ENCODE peak calls at places on chromosomes 2 and 18, in ten cellular contexts. One of them, this sample, is unnamed.

GRCh38 chr18:13369756-13370510 is 151.4 kb downstream of the LDLRAD4 start:
- DNase-seq in ELR: no peak
- DNase-seq in CD4-positive, alpha-beta T cell: no peak
- DNase-seq in nucleus accumbens: no peak
- DNase-seq in caudate nucleus: no peak
- DNase-seq in CD8-positive, alpha-beta memory T cell: no peak
- DNase-seq in A549: peak; percentile 30
- DNase-seq in T follicular helper cell: no peak
- DNase-seq in H9: no peak
- DNase-seq in NCI-H2029 treated with DMSO at 0.1 percent for 48 hours: no peak
- DNase-seq in this sample: no peak

GRCh38 chr18:2529154-2529553 is 42.2 kb downstream of the METTL4 start:
- DNase-seq in ELR: peak; percentile 74
- DNase-seq in T follicular helper cell: no peak
- DNase-seq in NCI-H2029 treated with DMSO at 0.1 percent for 48 hours: no peak
- DNase-seq in H9: peak; percentile 32
- DNase-seq in caudate nucleus: no peak
- DNase-seq in CD4-positive, alpha-beta T cell: no peak
- DNase-seq in CD8-positive, alpha-beta memory T cell: no peak
- DNase-seq in nucleus accumbens: no peak
- DNase-seq in A549: no peak
- DNase-seq in this sample: no peak

GRCh38 chr2:186891219-186891621 is 42.2 kb upstream of the ZSWIM2 start:
- DNase-seq in CD4-positive, alpha-beta T cell: no peak
- DNase-seq in caudate nucleus: no peak
- DNase-seq in T follicular helper cell: no peak
- DNase-seq in nucleus accumbens: no peak
- DNase-seq in CD8-positive, alpha-beta memory T cell: no peak
- DNase-seq in H9: no peak
- DNase-seq in NCI-H2029 treated with DMSO at 0.1 percent for 48 hours: no peak
- DNase-seq in ELR: peak; percentile 43
- DNase-seq in A549: no peak
- DNase-seq in this sample: no peak

GRCh38 chr2:23452853-23453420 is 68.0 kb downstream of the KLHL29 start:
- DNase-seq in T follicular helper cell: peak; percentile 10
- DNase-seq in A549: no peak
- DNase-seq in ELR: peak; percentile 43
- DNase-seq in caudate nucleus: no peak
- DNase-seq in H9: no peak
- DNase-seq in nucleus accumbens: no peak
- DNase-seq in NCI-H2029 treated with DMSO at 0.1 percent for 48 hours: no peak
- DNase-seq in CD4-positive, alpha-beta T cell: peak; percentile 23
- DNase-seq in CD8-positive, alpha-beta memory T cell: peak; percentile 17
- DNase-seq in this sample: peak; percentile 35

GRCh38 chr2:133266926-133267590 is 301.2 kb downstream of the NCKAP5 start:
- DNase-seq in CD4-positive, alpha-beta T cell: no peak
- DNase-seq in caudate nucleus: no peak
- DNase-seq in ELR: peak; percentile 60
- DNase-seq in T follicular helper cell: no peak
- DNase-seq in nucleus accumbens: no peak
- DNase-seq in H9: peak; percentile 40
- DNase-seq in A549: peak; percentile 26
- DNase-seq in CD8-positive, alpha-beta memory T cell: no peak
- DNase-seq in NCI-H2029 treated with DMSO at 0.1 percent for 48 hours: peak; percentile 32
- DNase-seq in this sample: no peak

GRCh38 chr2:127388423-127389164 is 819 bp upstream of the MAP3K2 start:
- DNase-seq in CD4-positive, alpha-beta T cell: no peak
- DNase-seq in CD8-positive, alpha-beta memory T cell: no peak
- DNase-seq in ELR: peak; percentile 27
- DNase-seq in caudate nucleus: no peak
- DNase-seq in NCI-H2029 treated with DMSO at 0.1 percent for 48 hours: no peak
- DNase-seq in H9: no peak
- DNase-seq in nucleus accumbens: no peak
- DNase-seq in A549: no peak
- DNase-seq in T follicular helper cell: no peak
- DNase-seq in this sample: no peak

GRCh38 chr18:69628774-69629359 is 228.2 kb downstream of the DOK6 start:
- DNase-seq in NCI-H2029 treated with DMSO at 0.1 percent for 48 hours: no peak
- DNase-seq in nucleus accumbens: no peak
- DNase-seq in caudate nucleus: no peak
- DNase-seq in T follicular helper cell: no peak
- DNase-seq in ELR: no peak
- DNase-seq in CD8-positive, alpha-beta memory T cell: no peak
- DNase-seq in A549: no peak
- DNase-seq in H9: no peak
- DNase-seq in CD4-positive, alpha-beta T cell: no peak
- DNase-seq in this sample: no peak

GRCh38 chr2:7649461-7650228 is 732.4 kb downstream of the RNF144A start:
- DNase-seq in ELR: no peak
- DNase-seq in caudate nucleus: no peak
- DNase-seq in NCI-H2029 treated with DMSO at 0.1 percent for 48 hours: no peak
- DNase-seq in nucleus accumbens: no peak
- DNase-seq in CD4-positive, alpha-beta T cell: no peak
- DNase-seq in A549: no peak
- DNase-seq in H9: no peak
- DNase-seq in T follicular helper cell: no peak
- DNase-seq in CD8-positive, alpha-beta memory T cell: peak; percentile 56
- DNase-seq in this sample: no peak

GRCh38 chr2:52463457-52463856 is 1304.1 kb upstream of the CHAC2 start:
- DNase-seq in caudate nucleus: no peak
- DNase-seq in T follicular helper cell: no peak
- DNase-seq in NCI-H2029 treated with DMSO at 0.1 percent for 48 hours: no peak
- DNase-seq in A549: no peak
- DNase-seq in H9: no peak
- DNase-seq in CD8-positive, alpha-beta memory T cell: no peak
- DNase-seq in CD4-positive, alpha-beta T cell: no peak
- DNase-seq in nucleus accumbens: no peak
- DNase-seq in ELR: no peak
- DNase-seq in this sample: no peak

GRCh38 chr18:13471495-13471845 is 252.9 kb downstream of the LDLRAD4 start:
- DNase-seq in CD8-positive, alpha-beta memory T cell: no peak
- DNase-seq in caudate nucleus: no peak
- DNase-seq in A549: no peak
- DNase-seq in ELR: no peak
- DNase-seq in H9: no peak
- DNase-seq in CD4-positive, alpha-beta T cell: no peak
- DNase-seq in NCI-H2029 treated with DMSO at 0.1 percent for 48 hours: no peak
- DNase-seq in nucleus accumbens: no peak
- DNase-seq in T follicular helper cell: no peak
- DNase-seq in this sample: no peak

GRCh38 chr2:46276652-46277051 is 20.6 kb upstream of the EPAS1 start:
- DNase-seq in nucleus accumbens: no peak
- DNase-seq in ELR: peak; percentile 56
- DNase-seq in A549: peak; percentile 33
- DNase-seq in CD4-positive, alpha-beta T cell: no peak
- DNase-seq in CD8-positive, alpha-beta memory T cell: no peak
- DNase-seq in T follicular helper cell: no peak
- DNase-seq in NCI-H2029 treated with DMSO at 0.1 percent for 48 hours: no peak
- DNase-seq in caudate nucleus: no peak
- DNase-seq in H9: no peak
- DNase-seq in this sample: no peak

GRCh38 chr2:99552529-99552928 is 62.7 kb upstream of the REV1 start:
- DNase-seq in nucleus accumbens: no peak
- DNase-seq in ELR: no peak
- DNase-seq in NCI-H2029 treated with DMSO at 0.1 percent for 48 hours: peak; percentile 93
- DNase-seq in T follicular helper cell: no peak
- DNase-seq in A549: no peak
- DNase-seq in H9: no peak
- DNase-seq in caudate nucleus: no peak
- DNase-seq in CD4-positive, alpha-beta T cell: no peak
- DNase-seq in CD8-positive, alpha-beta memory T cell: no peak
- DNase-seq in this sample: no peak

GRCh38 chr2:133287709-133288108 is 280.6 kb downstream of the NCKAP5 start:
- DNase-seq in CD4-positive, alpha-beta T cell: no peak
- DNase-seq in H9: no peak
- DNase-seq in T follicular helper cell: no peak
- DNase-seq in CD8-positive, alpha-beta memory T cell: no peak
- DNase-seq in caudate nucleus: no peak
- DNase-seq in A549: no peak
- DNase-seq in nucleus accumbens: no peak
- DNase-seq in ELR: peak; percentile 88
- DNase-seq in NCI-H2029 treated with DMSO at 0.1 percent for 48 hours: no peak
- DNase-seq in this sample: no peak

GRCh38 chr18:36572135-36572856 is 256.5 kb downstream of the TPGS2 start:
- DNase-seq in caudate nucleus: peak; percentile 2
- DNase-seq in ELR: peak; percentile 64
- DNase-seq in H9: peak; percentile 45
- DNase-seq in CD8-positive, alpha-beta memory T cell: no peak
- DNase-seq in nucleus accumbens: peak; percentile 12
- DNase-seq in NCI-H2029 treated with DMSO at 0.1 percent for 48 hours: peak; percentile 42
- DNase-seq in A549: peak; percentile 5
- DNase-seq in CD4-positive, alpha-beta T cell: no peak
- DNase-seq in T follicular helper cell: no peak
- DNase-seq in this sample: no peak

GRCh38 chr2:232898592-232899541 is 28.8 kb downstream of the SNORC start:
- DNase-seq in H9: no peak
- DNase-seq in nucleus accumbens: no peak
- DNase-seq in CD4-positive, alpha-beta T cell: no peak
- DNase-seq in NCI-H2029 treated with DMSO at 0.1 percent for 48 hours: no peak
- DNase-seq in A549: no peak
- DNase-seq in caudate nucleus: no peak
- DNase-seq in ELR: no peak
- DNase-seq in T follicular helper cell: no peak
- DNase-seq in CD8-positive, alpha-beta memory T cell: no peak
- DNase-seq in this sample: no peak

GRCh38 chr18:66156946-66157687 is 406.3 kb downstream of the CDH7 start:
- DNase-seq in caudate nucleus: no peak
- DNase-seq in CD8-positive, alpha-beta memory T cell: no peak
- DNase-seq in A549: no peak
- DNase-seq in T follicular helper cell: no peak
- DNase-seq in nucleus accumbens: no peak
- DNase-seq in ELR: no peak
- DNase-seq in CD4-positive, alpha-beta T cell: no peak
- DNase-seq in NCI-H2029 treated with DMSO at 0.1 percent for 48 hours: no peak
- DNase-seq in H9: no peak
- DNase-seq in this sample: no peak

GRCh38 chr18:21912339-21913239 is 172.0 kb downstream of the MIB1 start:
- DNase-seq in A549: no peak
- DNase-seq in H9: no peak
- DNase-seq in nucleus accumbens: no peak
- DNase-seq in T follicular helper cell: no peak
- DNase-seq in NCI-H2029 treated with DMSO at 0.1 percent for 48 hours: no peak
- DNase-seq in ELR: no peak
- DNase-seq in CD4-positive, alpha-beta T cell: no peak
- DNase-seq in CD8-positive, alpha-beta memory T cell: no peak
- DNase-seq in caudate nucleus: no peak
- DNase-seq in this sample: no peak

GRCh38 chr2:161353543-161353942 is 45.3 kb downstream of the PSMD14 start:
- DNase-seq in CD8-positive, alpha-beta memory T cell: no peak
- DNase-seq in A549: no peak
- DNase-seq in caudate nucleus: no peak
- DNase-seq in H9: no peak
- DNase-seq in ELR: no peak
- DNase-seq in T follicular helper cell: no peak
- DNase-seq in CD4-positive, alpha-beta T cell: no peak
- DNase-seq in nucleus accumbens: no peak
- DNase-seq in NCI-H2029 treated with DMSO at 0.1 percent for 48 hours: no peak
- DNase-seq in this sample: no peak

GRCh38 chr18:79393626-79394401 is 1.9 kb upstream of the NFATC1 start:
- DNase-seq in NCI-H2029 treated with DMSO at 0.1 percent for 48 hours: peak; percentile 1
- DNase-seq in ELR: peak; percentile 72
- DNase-seq in nucleus accumbens: no peak
- DNase-seq in caudate nucleus: peak; percentile 22
- DNase-seq in T follicular helper cell: no peak
- DNase-seq in H9: peak; percentile 78
- DNase-seq in CD8-positive, alpha-beta memory T cell: peak; percentile 43
- DNase-seq in CD4-positive, alpha-beta T cell: no peak
- DNase-seq in A549: peak; percentile 64
- DNase-seq in this sample: peak; percentile 17

GRCh38 chr2:231680284-231680991 is 27.9 kb upstream of the PTMA start:
- DNase-seq in NCI-H2029 treated with DMSO at 0.1 percent for 48 hours: no peak
- DNase-seq in CD8-positive, alpha-beta memory T cell: no peak
- DNase-seq in caudate nucleus: peak; percentile 68
- DNase-seq in ELR: peak; percentile 34
- DNase-seq in nucleus accumbens: no peak
- DNase-seq in T follicular helper cell: no peak
- DNase-seq in CD4-positive, alpha-beta T cell: no peak
- DNase-seq in A549: no peak
- DNase-seq in H9: peak; percentile 93
- DNase-seq in this sample: no peak

GRCh38 chr2:3612639-3613523 is 18.0 kb downstream of the COLEC11 start:
- DNase-seq in ELR: no peak
- DNase-seq in CD8-positive, alpha-beta memory T cell: no peak
- DNase-seq in H9: no peak
- DNase-seq in A549: no peak
- DNase-seq in T follicular helper cell: no peak
- DNase-seq in caudate nucleus: no peak
- DNase-seq in NCI-H2029 treated with DMSO at 0.1 percent for 48 hours: no peak
- DNase-seq in CD4-positive, alpha-beta T cell: no peak
- DNase-seq in nucleus accumbens: no peak
- DNase-seq in this sample: no peak

GRCh38 chr18:37450434-37451133 is 115.0 kb downstream of the CELF4 start:
- DNase-seq in CD8-positive, alpha-beta memory T cell: no peak
- DNase-seq in A549: no peak
- DNase-seq in T follicular helper cell: no peak
- DNase-seq in H9: peak; percentile 78
- DNase-seq in CD4-positive, alpha-beta T cell: no peak
- DNase-seq in ELR: no peak
- DNase-seq in NCI-H2029 treated with DMSO at 0.1 percent for 48 hours: no peak
- DNase-seq in caudate nucleus: no peak
- DNase-seq in nucleus accumbens: no peak
- DNase-seq in this sample: no peak

GRCh38 chr2:239394346-239394945 is 6.4 kb downstream of the HDAC4 start:
- DNase-seq in H9: no peak
- DNase-seq in nucleus accumbens: no peak
- DNase-seq in A549: no peak
- DNase-seq in NCI-H2029 treated with DMSO at 0.1 percent for 48 hours: peak; percentile 64
- DNase-seq in caudate nucleus: no peak
- DNase-seq in CD8-positive, alpha-beta memory T cell: no peak
- DNase-seq in CD4-positive, alpha-beta T cell: no peak
- DNase-seq in ELR: no peak
- DNase-seq in T follicular helper cell: no peak
- DNase-seq in this sample: no peak

GRCh38 chr2:56688661-56689060 is 504.9 kb downstream of the CCDC85A start:
- DNase-seq in A549: no peak
- DNase-seq in CD4-positive, alpha-beta T cell: no peak
- DNase-seq in nucleus accumbens: no peak
- DNase-seq in CD8-positive, alpha-beta memory T cell: no peak
- DNase-seq in NCI-H2029 treated with DMSO at 0.1 percent for 48 hours: no peak
- DNase-seq in T follicular helper cell: no peak
- DNase-seq in caudate nucleus: no peak
- DNase-seq in ELR: no peak
- DNase-seq in H9: no peak
- DNase-seq in this sample: no peak

GRCh38 chr18:7840445-7840844 is 273.3 kb downstream of the PTPRM start:
- DNase-seq in ELR: peak; percentile 14
- DNase-seq in CD8-positive, alpha-beta memory T cell: no peak
- DNase-seq in H9: no peak
- DNase-seq in NCI-H2029 treated with DMSO at 0.1 percent for 48 hours: no peak
- DNase-seq in T follicular helper cell: no peak
- DNase-seq in caudate nucleus: no peak
- DNase-seq in CD4-positive, alpha-beta T cell: no peak
- DNase-seq in A549: no peak
- DNase-seq in nucleus accumbens: no peak
- DNase-seq in this sample: no peak

GRCh38 chr2:172928754-172929153 is 146.9 kb upstream of the MAP3K20 start:
- DNase-seq in ELR: peak; percentile 46
- DNase-seq in nucleus accumbens: no peak
- DNase-seq in NCI-H2029 treated with DMSO at 0.1 percent for 48 hours: no peak
- DNase-seq in T follicular helper cell: no peak
- DNase-seq in CD4-positive, alpha-beta T cell: no peak
- DNase-seq in H9: no peak
- DNase-seq in CD8-positive, alpha-beta memory T cell: no peak
- DNase-seq in A549: no peak
- DNase-seq in caudate nucleus: no peak
- DNase-seq in this sample: no peak

GRCh38 chr18:59961086-59961485 is 61.3 kb downstream of the PMAIP1 start:
- DNase-seq in H9: no peak
- DNase-seq in T follicular helper cell: no peak
- DNase-seq in CD4-positive, alpha-beta T cell: no peak
- DNase-seq in nucleus accumbens: no peak
- DNase-seq in A549: no peak
- DNase-seq in NCI-H2029 treated with DMSO at 0.1 percent for 48 hours: no peak
- DNase-seq in ELR: no peak
- DNase-seq in caudate nucleus: no peak
- DNase-seq in CD8-positive, alpha-beta memory T cell: no peak
- DNase-seq in this sample: no peak

GRCh38 chr2:240946046-240946445 is 39.9 kb downstream of the CROCC2 start:
- DNase-seq in H9: no peak
- DNase-seq in CD4-positive, alpha-beta T cell: no peak
- DNase-seq in T follicular helper cell: no peak
- DNase-seq in NCI-H2029 treated with DMSO at 0.1 percent for 48 hours: no peak
- DNase-seq in ELR: no peak
- DNase-seq in nucleus accumbens: no peak
- DNase-seq in caudate nucleus: no peak
- DNase-seq in A549: no peak
- DNase-seq in CD8-positive, alpha-beta memory T cell: no peak
- DNase-seq in this sample: no peak